ENCODE peak calls at places on chromosomes 16 and 17, in nine cellular contexts. Q, N, H, V, C, W, A, K and I are unnamed samples.

GRCh38 chr16:51535591-51535990 is 384.5 kb upstream of the SALL1 start:
- DNase-seq in Q (no peak), N (no peak), H (no peak), V (no peak), C (no peak), W (no peak), A (no peak), K (no peak), I (no peak)

GRCh38 chr17:44910231-44911106 is 4.8 kb downstream of the GFAP start:
- DNase-seq in Q (no peak), N (no peak), H (no peak), V (no peak), C (no peak), W (no peak), A (no peak), K (peak), I (no peak)

GRCh38 chr17:74008196-74008595 is 195.3 kb upstream of the RPL38 start:
- DNase-seq in Q (no peak), N (no peak), H (no peak), V (peak), C (no peak), W (peak), A (no peak), K (no peak), I (no peak)

GRCh38 chr16:14564881-14565687 is 65.0 kb downstream of the PARN start:
- DNase-seq in Q (peak), N (no peak), H (peak), V (no peak), C (peak), W (no peak), A (peak), K (no peak), I (no peak)

GRCh38 chr17:70317416-70317815 is 148.1 kb downstream of the KCNJ2 start:
- DNase-seq in Q (no peak), N (no peak), H (no peak), V (no peak), C (no peak), W (no peak), A (no peak), K (no peak), I (no peak)

GRCh38 chr17:70369296-70369855 is 200.0 kb downstream of the KCNJ2 start:
- DNase-seq in Q (no peak), N (no peak), H (no peak), V (no peak), C (no peak), W (no peak), A (no peak), K (no peak), I (no peak)

GRCh38 chr17:67520916-67521772 is 144.1 kb downstream of the PITPNC1 start:
- DNase-seq in Q (peak), N (no peak), H (peak), V (no peak), C (no peak), W (no peak), A (no peak), K (no peak), I (no peak)

GRCh38 chr17:34118564-34118963 is 136.5 kb upstream of the CCL2 start:
- DNase-seq in Q (no peak), N (no peak), H (no peak), V (no peak), C (peak), W (no peak), A (no peak), K (no peak), I (no peak)

GRCh38 chr16:10266809-10267208 is 84.6 kb upstream of the GRIN2A start:
- DNase-seq in Q (no peak), N (no peak), H (no peak), V (no peak), C (no peak), W (no peak), A (no peak), K (no peak), I (no peak)

GRCh38 chr16:8721693-8722348 is 47.4 kb downstream of the ABAT start:
- DNase-seq in Q (no peak), N (no peak), H (no peak), V (peak), C (no peak), W (no peak), A (no peak), K (no peak), I (no peak)

GRCh38 chr17:74979408-74980146 is 7.0 kb upstream of the HID1 start:
- DNase-seq in Q (no peak), N (no peak), H (no peak), V (no peak), C (no peak), W (no peak), A (no peak), K (no peak), I (no peak)

GRCh38 chr17:17972126-17972951 is at the start of the genes DRC3 and TOM1L2:
- DNase-seq in Q (peak), N (peak), H (peak), V (peak), C (peak), W (peak), A (peak), K (peak), I (peak)
- TF ChIP-seq CTCF in Q (no peak), N (no peak), H (no peak), V (no peak), C (no peak), W (no peak), A (no peak), K (no peak), I (no peak)

GRCh38 chr16:89020925-89021595 is 44.1 kb upstream of the CBFA2T3 start:
- DNase-seq in Q (no peak), N (peak), H (no peak), V (no peak), C (no peak), W (no peak), A (no peak), K (peak), I (no peak)
- TF ChIP-seq CTCF in Q (no peak), N (no peak), H (no peak), V (no peak), C (no peak), W (no peak), A (no peak), K (no peak), I (no peak)

DNA sequence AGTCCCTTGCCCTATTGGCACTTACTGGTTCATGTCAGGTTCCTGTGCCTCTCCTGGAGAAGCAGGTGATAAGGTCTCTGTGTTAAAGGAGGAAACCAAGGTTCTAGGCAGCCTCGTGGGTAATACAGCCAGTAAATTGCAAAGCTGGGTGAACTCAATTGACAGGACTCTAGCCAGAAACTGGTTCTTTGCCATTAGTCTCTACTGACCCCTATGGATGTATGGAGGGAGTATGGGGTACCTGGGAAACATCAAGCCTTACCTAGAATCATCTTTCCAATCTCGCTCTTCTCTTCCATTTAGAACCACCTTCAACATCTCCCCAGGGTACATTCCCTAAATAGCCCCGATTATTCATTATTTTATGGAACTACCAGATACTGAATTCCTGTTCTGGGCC is 169.3 kb downstream of the CDH13 start:
- DNase-seq in Q (no peak), N (no peak), H (no peak), V (no peak), C (no peak), W (no peak), A (no peak), K (no peak), I (no peak)
- TF ChIP-seq CTCF in Q (no peak), N (no peak), H (no peak), V (peak), C (no peak), W (no peak), A (no peak), K (no peak), I (no peak)

DNA sequence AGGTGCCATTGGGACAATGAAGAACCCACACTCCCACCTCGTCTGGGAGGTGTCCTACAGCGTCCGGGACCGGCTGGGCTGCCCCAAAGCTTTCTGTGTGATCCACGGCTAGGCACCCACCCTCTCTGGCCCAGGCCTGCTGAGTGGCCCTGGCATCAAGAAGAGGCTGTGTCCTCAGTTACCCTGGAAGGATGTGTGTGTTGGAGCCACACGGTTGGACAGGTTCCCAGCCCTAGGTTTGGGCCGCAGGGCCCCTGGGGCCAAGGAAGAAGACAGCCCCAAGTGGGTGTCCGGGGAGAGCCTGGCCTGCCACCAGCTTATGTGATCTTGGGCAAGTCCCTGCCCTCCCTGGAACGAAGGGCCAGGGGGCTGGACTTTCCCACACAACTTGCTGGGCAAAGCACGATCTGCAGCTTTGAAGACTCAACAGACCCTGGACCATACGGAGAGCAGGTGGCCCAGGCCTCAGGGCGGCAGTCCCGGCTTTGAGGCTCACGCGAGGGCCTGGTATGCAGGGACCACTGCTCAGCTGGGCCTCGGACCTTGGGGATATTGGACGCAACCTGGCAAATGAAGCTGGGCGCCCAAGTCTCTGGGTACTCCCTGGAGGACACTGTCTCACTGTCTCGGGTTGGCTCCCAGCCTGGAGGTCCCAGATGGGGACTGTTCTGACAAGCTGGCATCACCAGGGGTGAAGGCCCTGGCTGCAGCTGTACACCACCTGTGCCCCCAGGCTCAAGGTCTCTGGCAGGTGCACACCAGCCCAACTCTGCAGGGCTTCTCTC is 17.5 kb downstream of the MYBBP1A start:
- DNase-seq in Q (no peak), N (no peak), H (no peak), V (no peak), C (no peak), W (no peak), A (no peak), K (peak), I (no peak)
- TF ChIP-seq CTCF in Q (no peak), N (no peak), H (no peak), V (no peak), C (no peak), W (no peak), A (no peak), K (no peak), I (no peak)

GRCh38 chr17:72476575-72476986 is 355.8 kb downstream of the SOX9 start:
- DNase-seq in Q (no peak), N (no peak), H (no peak), V (peak), C (no peak), W (no peak), A (no peak), K (no peak), I (no peak)

GRCh38 chr17:72481572-72481971 is 360.8 kb downstream of the SOX9 start:
- DNase-seq in Q (no peak), N (no peak), H (no peak), V (no peak), C (no peak), W (no peak), A (no peak), K (no peak), I (no peak)

GRCh38 chr17:72477529-72477928 is 356.7 kb downstream of the SOX9 start:
- DNase-seq in Q (no peak), N (no peak), H (no peak), V (no peak), C (no peak), W (no peak), A (no peak), K (no peak), I (no peak)

GRCh38 chr17:72476134-72476533 is 355.3 kb downstream of the SOX9 start:
- DNase-seq in Q (no peak), N (no peak), H (no peak), V (no peak), C (no peak), W (no peak), A (no peak), K (no peak), I (no peak)

DNA sequence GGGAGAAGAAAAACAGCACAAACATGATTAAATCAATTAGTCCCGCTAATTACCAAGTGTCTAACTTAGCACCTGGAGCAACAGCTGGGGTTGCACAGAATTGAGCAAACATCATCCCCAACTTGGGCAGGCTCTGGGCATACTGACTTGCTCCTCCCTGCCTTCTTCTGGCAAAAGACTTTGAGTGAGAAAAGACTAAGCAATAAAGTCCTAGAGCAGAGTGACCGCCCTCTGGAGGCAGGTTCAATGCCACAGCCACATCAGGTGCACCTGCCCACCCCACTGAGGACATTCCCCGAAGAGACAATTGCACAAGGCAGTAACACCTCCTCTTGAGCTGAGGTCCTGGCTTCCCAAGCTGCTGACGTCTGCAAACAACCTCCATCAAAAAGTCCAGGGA is 358.3 kb downstream of the SOX9 start:
- DNase-seq in Q (no peak), N (no peak), H (no peak), V (peak), C (no peak), W (no peak), A (no peak), K (no peak), I (no peak)
- TF ChIP-seq CTCF in Q (no peak), N (no peak), H (peak), V (peak), C (no peak), W (no peak), A (no peak), K (no peak), I (no peak)

DNA sequence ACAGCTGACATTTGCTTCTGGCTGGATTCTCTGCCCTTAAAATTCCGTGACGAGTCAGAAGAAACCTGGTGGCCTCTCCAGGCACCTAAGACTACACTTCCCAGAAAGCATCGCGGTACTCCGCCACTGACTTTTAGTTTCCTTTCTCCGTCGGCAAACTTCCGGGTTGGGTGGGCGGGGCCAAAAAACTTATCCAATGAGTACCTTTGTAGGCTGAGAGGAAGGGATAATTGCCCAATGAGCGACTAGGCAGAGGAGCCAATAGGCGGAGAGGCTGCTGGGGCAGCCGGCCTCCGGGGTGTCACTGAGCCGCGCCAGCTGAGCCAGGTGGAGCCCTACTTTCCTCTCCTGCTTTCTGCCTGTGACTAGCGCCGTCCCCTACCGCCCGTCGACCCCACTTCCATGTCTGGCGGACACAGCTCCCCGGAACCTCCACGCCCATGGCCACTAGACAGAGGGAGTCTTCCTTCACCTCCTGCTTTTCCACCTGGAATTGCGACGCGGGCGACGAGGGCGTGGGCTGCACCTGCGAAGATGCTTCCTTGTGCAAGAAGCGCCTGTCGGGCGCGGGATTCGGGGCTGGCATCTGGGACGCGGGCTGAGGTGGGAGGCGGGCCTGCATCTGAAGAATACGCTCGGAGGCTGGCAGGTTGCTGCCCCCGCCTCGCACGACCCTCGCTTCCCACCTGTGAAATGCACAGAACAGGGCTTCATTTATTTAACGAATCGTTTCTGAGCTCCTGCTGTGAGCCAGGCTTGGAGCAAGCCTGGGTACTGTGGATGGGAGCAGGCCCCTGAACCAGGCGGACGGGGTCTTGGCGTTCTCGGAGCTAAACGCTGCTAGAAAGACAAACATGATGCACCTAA is 16.5 kb upstream of the ARHGAP17 start:
- DNase-seq in Q (peak), N (peak), H (peak), V (peak), C (peak), W (peak), A (peak), K (peak), I (peak)
- TF ChIP-seq CTCF in Q (no peak), N (no peak), H (no peak), V (no peak), C (no peak), W (no peak), A (no peak), K (peak), I (no peak)

DNA sequence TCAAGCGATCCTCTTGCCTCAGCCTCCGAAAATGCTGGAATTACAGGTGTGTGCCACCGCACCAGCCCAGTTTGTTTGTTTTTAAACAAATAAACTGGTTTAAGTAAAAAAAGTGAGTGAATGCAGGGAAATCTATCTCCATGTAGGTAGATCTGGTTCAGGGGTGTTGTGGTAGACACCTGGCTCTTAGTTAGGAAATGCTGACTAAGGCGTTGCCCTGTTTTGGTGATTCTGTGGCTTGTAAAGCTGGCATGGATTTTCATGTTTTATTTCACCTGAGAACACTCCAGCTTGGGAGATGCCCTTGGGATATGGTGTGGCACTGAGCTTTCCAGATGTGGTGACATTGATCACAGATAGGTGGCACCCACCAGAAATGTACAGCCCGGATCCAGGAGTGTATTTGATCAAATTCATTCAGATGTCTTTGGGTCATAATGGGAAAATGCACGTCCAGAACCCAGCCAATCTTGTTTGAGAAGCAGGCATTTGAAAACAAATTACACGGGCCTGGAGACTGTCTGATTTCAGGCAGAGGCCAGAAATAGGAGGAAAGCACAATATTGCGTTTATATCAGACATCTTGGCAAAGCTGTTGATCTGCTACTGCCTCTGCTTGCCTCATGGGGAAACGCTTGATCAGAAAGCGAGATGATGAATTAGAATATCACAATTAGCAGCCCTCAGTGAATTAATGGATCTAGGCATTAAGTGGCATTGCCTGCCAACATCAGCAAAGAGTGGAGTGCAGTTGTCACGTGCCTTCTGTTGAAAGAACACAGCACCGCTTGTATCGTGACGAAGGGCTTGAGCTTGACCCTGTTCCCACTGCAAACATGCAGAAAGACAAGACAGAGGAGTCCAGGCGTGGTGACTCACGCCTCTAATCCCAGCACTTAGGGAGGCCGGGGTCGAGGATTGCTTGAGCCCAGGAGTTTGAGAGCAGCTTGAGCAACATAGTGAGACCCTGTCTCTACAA is 7.3 kb upstream of the IL34 start:
- DNase-seq in Q (peak), N (no peak), H (no peak), V (no peak), C (peak), W (no peak), A (no peak), K (no peak), I (no peak)
- TF ChIP-seq CTCF in Q (no peak), N (no peak), H (no peak), V (peak), C (peak), W (no peak), A (no peak), K (no peak), I (no peak)

GRCh38 chr17:2336215-2337151 is at the start of gene TSR1:
- DNase-seq in Q (peak), N (peak), H (peak), V (peak), C (peak), W (peak), A (peak), K (peak), I (peak)
- TF ChIP-seq CTCF in Q (peak), N (no peak), H (peak), V (peak), C (peak), W (peak), A (no peak), K (peak), I (no peak)

GRCh38 chr17:41615454-41615853 is 2.9 kb upstream of the KRT16 start:
- DNase-seq in Q (no peak), N (no peak), H (no peak), V (peak), C (no peak), W (no peak), A (no peak), K (no peak), I (no peak)
- TF ChIP-seq CTCF in Q (no peak), N (no peak), H (no peak), V (peak), C (no peak), W (no peak), A (no peak), K (no peak), I (no peak)